ENCODE peak calls at places on chromosomes 11 and 22, in six cellular contexts. D, I, E, V, X and N are unnamed samples.

GRCh38 chr22:45608763-45609180 is 62.9 kb upstream of the ATXN10 start:
- DNase-seq in D (no peak), I (no peak), E (no peak), V (peak), X (peak), N (no peak)

GRCh38 chr11:45757672-45758071 is 47.3 kb upstream of the SLC35C1 start:
- DNase-seq in D (no peak), I (no peak), E (no peak), V (no peak), X (no peak), N (no peak)

GRCh38 chr11:34395916-34396555 is 38.2 kb upstream of the ABTB2 start:
- DNase-seq in D (no peak), I (no peak), E (no peak), V (peak), X (no peak), N (no peak)

GRCh38 chr11:512895-513595 is 6.0 kb upstream of the RNH1 start:
- DNase-seq in D (no peak), I (no peak), E (no peak), V (no peak), X (peak), N (no peak)

GRCh38 chr22:26170112-26170492 is 840 bp downstream of the SEZ6L start:
- DNase-seq in D (no peak), I (no peak), E (no peak), V (no peak), X (no peak), N (no peak)

GRCh38 chr11:9688716-9689511 is 25.0 kb downstream of the SWAP70 start:
- DNase-seq in D (no peak), I (no peak), E (no peak), V (peak), X (no peak), N (no peak)

GRCh38 chr11:64123679-64124078 is 42.2 kb downstream of the MACROD1 start:
- DNase-seq in D (no peak), I (no peak), E (no peak), V (no peak), X (no peak), N (no peak)

GRCh38 chr11:8701891-8702597 is 19.5 kb downstream of the RPL27A start:
- DNase-seq in D (no peak), I (no peak), E (no peak), V (no peak), X (peak), N (no peak)

GRCh38 chr22:22791438-22792181 is 96.0 kb upstream of the IGLL5 start:
- DNase-seq in D (peak), I (no peak), E (peak), V (no peak), X (no peak), N (no peak)

GRCh38 chr22:30020511-30020910 is 59.8 kb upstream of the HORMAD2 start:
- DNase-seq in D (peak), I (no peak), E (no peak), V (no peak), X (no peak), N (no peak)

GRCh38 chr22:44357962-44358553 is 45.3 kb upstream of the SHISAL1 start:
- DNase-seq in D (peak), I (no peak), E (no peak), V (peak), X (peak), N (peak)

GRCh38 chr11:68643576-68643975 is 40.8 kb upstream of the GAL start:
- DNase-seq in D (peak), I (no peak), E (no peak), V (peak), X (no peak), N (no peak)

GRCh38 chr22:28911777-28912669 is 28.7 kb downstream of the ZNRF3 start:
- DNase-seq in D (peak), I (peak), E (no peak), V (peak), X (no peak), N (peak)

GRCh38 chr11:120343429-120343828 is 7.2 kb downstream of the ARHGEF12 start:
- DNase-seq in D (no peak), I (no peak), E (no peak), V (no peak), X (no peak), N (no peak)

GRCh38 chr22:18111759-18112330 is 1.2 kb downstream of the TUBA8 start:
- DNase-seq in D (no peak), I (no peak), E (no peak), V (no peak), X (no peak), N (no peak)

GRCh38 chr11:26905368-26905767 is 88.5 kb upstream of the FIBIN start:
- DNase-seq in D (no peak), I (no peak), E (no peak), V (peak), X (no peak), N (no peak)

GRCh38 chr11:26904114-26904513 is 89.8 kb upstream of the FIBIN start:
- DNase-seq in D (no peak), I (no peak), E (no peak), V (no peak), X (no peak), N (no peak)

GRCh38 chr11:26910192-26910591 is 83.7 kb upstream of the FIBIN start:
- DNase-seq in D (no peak), I (no peak), E (no peak), V (no peak), X (no peak), N (no peak)

GRCh38 chr11:26904801-26905200 is 89.1 kb upstream of the FIBIN start:
- DNase-seq in D (no peak), I (no peak), E (no peak), V (no peak), X (no peak), N (no peak)

GRCh38 chr11:26909429-26910009 is 84.4 kb upstream of the FIBIN start:
- DNase-seq in D (no peak), I (no peak), E (no peak), V (no peak), X (no peak), N (no peak)
- H3K4me3 ChIP-seq in D (no peak), I (no peak), E (no peak), V (no peak), X (no peak), N (no peak)

GRCh38 chr11:62105611-62106245 is 18.1 kb upstream of the INCENP start:
- DNase-seq in D (no peak), I (no peak), E (no peak), V (peak), X (no peak), N (no peak)
- TF ChIP-seq POLR2A in D (no peak), I (no peak), E (no peak), V (no peak), X (no peak), N (no peak)

GRCh38 chr11:26109658-26110393 is 222.1 kb upstream of the ANO3 start:
- DNase-seq in D (no peak), I (no peak), E (no peak), V (peak), X (no peak), N (no peak)
- H3K4me3 ChIP-seq in D (no peak), I (no peak), E (no peak), V (no peak), X (no peak), N (no peak)

GRCh38 chr11:1835671-1836010 is 851 bp downstream of the SYT8 start:
- DNase-seq in D (no peak), I (no peak), E (no peak), V (no peak), X (no peak), N (no peak)

GRCh38 chr11:1832181-1832988 is 2.4 kb upstream of the SYT8 start:
- DNase-seq in D (no peak), I (no peak), E (no peak), V (no peak), X (peak), N (no peak)

GRCh38 chr11:1832989-1833365 is 1.8 kb upstream of the SYT8 start:
- DNase-seq in D (no peak), I (no peak), E (no peak), V (no peak), X (no peak), N (no peak)

GRCh38 chr11:1834791-1835670 is at the start of gene SYT8:
- DNase-seq in D (no peak), I (no peak), E (no peak), V (no peak), X (no peak), N (no peak)

DNA sequence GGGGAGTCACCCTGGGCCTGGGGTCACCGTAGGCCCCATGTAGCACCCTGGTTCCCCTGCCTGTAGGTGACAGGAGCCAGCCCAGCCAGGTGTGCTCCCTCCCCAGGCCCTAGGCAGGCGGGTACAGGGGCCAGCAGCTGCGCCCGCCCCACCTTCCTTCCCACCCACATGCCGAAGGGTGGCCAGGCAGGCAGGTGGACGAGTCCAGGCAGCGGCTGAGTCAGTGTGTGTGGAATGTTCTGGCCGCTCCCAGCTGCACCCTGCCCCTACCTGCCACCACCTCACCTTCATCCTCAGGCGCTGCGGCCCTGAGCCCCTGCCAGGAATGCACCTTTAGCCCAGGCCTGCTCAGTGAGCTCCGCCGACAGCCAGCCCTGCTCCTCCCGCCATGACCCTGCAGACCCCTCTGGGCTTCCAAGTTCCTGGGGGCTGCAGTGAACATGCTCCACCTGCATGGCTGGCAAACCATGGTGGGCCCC is 619 bp upstream of the SYT8 start:
- DNase-seq in D (no peak), I (peak), E (no peak), V (no peak), X (peak), N (no peak)
- TF ChIP-seq POLR2A in D (no peak), I (no peak), E (no peak), V (no peak), X (peak), N (no peak)

GRCh38 chr11:12007769-12008737 is at the start of gene DKK3:
- DNase-seq in D (peak), I (no peak), E (no peak), V (peak), X (no peak), N (no peak)
- H3K4me3 ChIP-seq in D (peak), I (peak), E (peak), V (peak), X (peak), N (peak)

DNA sequence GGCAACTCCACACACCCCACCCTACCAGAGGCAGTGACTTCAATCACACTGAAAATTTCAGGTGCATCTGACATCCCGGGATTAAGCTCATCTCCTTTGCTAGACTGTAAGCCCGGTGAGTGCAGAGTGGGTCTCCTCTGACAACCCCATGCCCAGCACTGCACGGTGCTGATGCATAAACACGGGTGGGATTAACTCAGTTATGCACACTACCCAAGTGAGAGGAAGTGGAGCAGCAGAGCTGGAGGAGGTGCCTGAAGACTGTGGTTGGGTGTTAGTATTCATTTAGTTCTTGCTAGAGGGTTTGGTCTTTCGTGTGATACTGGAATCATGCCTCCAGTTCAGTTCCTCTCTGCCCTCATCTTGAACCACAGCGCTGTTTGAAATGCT is 6.5 kb downstream of the ARSA start:
- DNase-seq in D (no peak), I (no peak), E (no peak), V (no peak), X (no peak), N (no peak)
- TF ChIP-seq POLR2A in D (no peak), I (no peak), E (no peak), V (no peak), X (no peak), N (no peak)